ENCODE peak calls at places on chromosomes 1 and 21, in seven cellular contexts. T is left lung, O is K562, J is MM.1S, D is fibroblast of lung, C is uterus, E is heart right ventricle. R is an unnamed sample.

GRCh38 chr21:15804247-15804985 is 74.6 kb downstream of the USP25 start:
- DNase-seq in J (no peak), C (no peak), O (no peak), E (no peak), D (no peak), T (no peak), R (no peak)

GRCh38 chr1:48761986-48762385 is 14.7 kb downstream of the BEND5 start:
- DNase-seq in D (peak; percentile 55), C (no peak), E (no peak), J (no peak), T (no peak), O (no peak), R (no peak)

GRCh38 chr21:34510148-34511142 is 1.6 kb downstream of the KCNE1 start:
- DNase-seq in T (peak; percentile 82), C (peak; percentile 54), O (peak; percentile 69), D (peak; percentile 70), E (peak; percentile 81), J (peak; percentile 74), R (no peak)

GRCh38 chr1:80363689-80364475 is 1357.4 kb upstream of the ADGRL4 start:
- DNase-seq in E (no peak), C (no peak), O (no peak), T (no peak), D (no peak), J (no peak), R (no peak)

GRCh38 chr1:54178296-54179070 is 21.3 kb downstream of the CYB5RL start:
- DNase-seq in C (no peak), O (no peak), D (no peak), E (no peak), J (no peak), T (no peak), R (no peak)

GRCh38 chr1:230713915-230714764 is at the start of gene AGT:
- DNase-seq in C (peak; percentile 64), T (peak; percentile 47), O (no peak), D (peak; percentile 94), E (peak; percentile 84), J (no peak), R (peak; percentile 61)

GRCh38 chr1:115337633-115338456 is at the start of gene NGF:
- DNase-seq in T (peak; percentile 44), J (no peak), C (peak; percentile 80), E (peak; percentile 60), D (peak; percentile 53), O (no peak), R (peak; percentile 44)

GRCh38 chr1:198153103-198153502 is 3.7 kb upstream of the NEK7 start:
- DNase-seq in J (no peak), E (peak; percentile 80), O (no peak), C (no peak), D (peak; percentile 73), T (peak; percentile 45), R (no peak)

GRCh38 chr1:230326971-230327891 is 98.9 kb downstream of the PGBD5 start:
- DNase-seq in E (no peak), J (no peak), D (peak; percentile 23), O (peak; percentile 16), C (no peak), T (no peak), R (no peak)

GRCh38 chr1:7010534-7011200 is 225.4 kb downstream of the CAMTA1 start:
- DNase-seq in C (no peak), J (peak; percentile 14), E (no peak), O (no peak), D (no peak), T (no peak), R (no peak)

GRCh38 chr1:15141933-15142647 is 11.5 kb upstream of the TMEM51 start:
- DNase-seq in C (no peak), E (peak; percentile 54), J (no peak), T (no peak), D (peak; percentile 42), O (no peak), R (peak; percentile 95)

GRCh38 chr21:18387994-18388393 is 15.6 kb downstream of the TMPRSS15 start:
- DNase-seq in O (no peak), C (no peak), J (peak; percentile 27), E (no peak), T (no peak), D (no peak), R (no peak)

GRCh38 chr1:112393634-112393976 is 2.4 kb upstream of the CTTNBP2NL start:
- DNase-seq in E (peak; percentile 78), T (no peak), C (peak; percentile 31), O (no peak), D (peak; percentile 62), J (no peak), R (no peak)

GRCh38 chr1:97508653-97509218 is 412.1 kb downstream of the DPYD start:
- DNase-seq in C (no peak), E (peak; percentile 8), O (no peak), T (no peak), J (no peak), D (no peak), R (no peak)

GRCh38 chr1:63813829-63814277 is 40.0 kb downstream of the ROR1 start:
- DNase-seq in C (peak; percentile 52), E (no peak), O (no peak), T (no peak), J (no peak), D (peak; percentile 64), R (no peak)

GRCh38 chr21:39951183-39952101 is 84.2 kb downstream of the PCP4 start:
- DNase-seq in D (no peak), E (no peak), C (no peak), J (no peak), T (no peak), O (no peak), R (no peak)

GRCh38 chr1:228163004-228163753 is 2.4 kb upstream of the IBA57 start:
- DNase-seq in E (peak; percentile 74), C (peak; percentile 82), D (no peak), T (no peak), J (no peak), O (no peak), R (no peak)

GRCh38 chr1:62437273-62437945 is 560 bp downstream of the USP1 start:
- DNase-seq in E (no peak), T (no peak), D (peak; percentile 23), O (no peak), J (peak; percentile 28), C (no peak), R (peak; percentile 53)

DNA sequence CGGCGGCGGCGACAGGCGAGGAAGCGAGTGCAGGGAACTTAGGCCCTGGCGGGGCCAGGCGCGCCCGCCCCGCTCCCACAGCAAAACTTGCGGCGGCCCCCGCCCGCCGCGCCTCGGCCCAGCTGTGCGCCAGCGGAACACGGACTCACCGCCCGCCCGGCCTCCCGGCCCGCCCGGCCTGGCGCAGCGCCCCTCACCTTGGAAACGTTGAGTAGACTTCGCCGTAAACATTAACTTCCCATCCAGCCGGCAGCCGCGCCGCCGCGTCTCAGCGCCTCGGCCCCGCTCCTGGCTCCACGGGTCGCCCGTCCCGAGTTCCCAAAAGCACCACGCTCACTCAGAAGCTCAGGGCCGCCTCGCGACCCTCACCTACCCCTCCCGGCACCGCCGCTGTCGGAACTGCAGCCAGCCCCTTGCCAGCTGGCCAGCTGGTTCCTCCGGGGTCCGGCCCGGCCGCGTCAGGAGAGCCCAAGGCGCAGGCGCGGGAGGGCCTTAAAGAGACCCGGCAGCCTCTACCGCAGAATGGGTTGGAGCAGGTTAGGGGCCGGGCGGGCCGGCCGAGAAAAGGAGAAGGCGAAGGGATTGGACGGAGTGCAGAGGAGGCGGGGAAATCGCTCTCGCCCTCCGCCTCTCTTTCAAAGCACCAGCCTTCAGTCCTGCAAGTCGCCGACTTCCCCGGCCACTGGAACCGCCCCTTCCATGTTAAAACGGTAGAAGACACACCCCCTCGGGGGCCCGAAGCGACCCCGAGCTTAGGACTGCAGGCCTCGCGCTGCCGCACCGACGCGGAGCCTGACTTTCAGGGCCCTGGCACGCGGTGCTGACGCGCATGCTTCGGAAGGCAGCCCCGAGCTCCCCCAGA is at the start of gene EVI5:
- DNase-seq in T (peak; percentile 96), J (peak; percentile 88), C (peak; percentile 93), O (peak; percentile 96), D (peak; percentile 97), E (peak; percentile 94), R (peak; percentile 81)
- TF ChIP-seq CTCF in T (no peak), J (no peak), C (peak; percentile 24), O (no peak), D (no peak), E (no peak), R (peak; percentile 32)

GRCh38 chr1:19478241-19478780 is 7.0 kb downstream of the CAPZB start:
- DNase-seq in O (no peak), J (no peak), T (no peak), D (no peak), C (no peak), E (no peak), R (no peak)

GRCh38 chr1:19481826-19482398 is 3.4 kb downstream of the CAPZB start:
- DNase-seq in J (no peak), E (no peak), O (no peak), D (no peak), C (no peak), T (no peak), R (no peak)

GRCh38 chr1:19477284-19478240 is 7.8 kb downstream of the CAPZB start:
- DNase-seq in D (no peak), C (no peak), O (no peak), J (no peak), T (no peak), E (no peak), R (no peak)

GRCh38 chr1:19479351-19480120 is 5.8 kb downstream of the CAPZB start:
- DNase-seq in D (no peak), O (peak; percentile 86), C (no peak), E (no peak), T (no peak), J (no peak), R (no peak)

GRCh38 chr1:19480282-19480681 is 5.1 kb downstream of the CAPZB start:
- DNase-seq in D (no peak), T (no peak), O (no peak), J (no peak), E (no peak), C (no peak), R (no peak)
- H3K27ac ChIP-seq in D (no peak overlapping the region), T (peak overlapping the region; percentile 33), O (no peak overlapping the region), J (no peak overlapping the region), E (no peak overlapping the region), C (no peak overlapping the region), R (no peak overlapping the region)

GRCh38 chr1:44827197-44828002 is 15.7 kb downstream of the PTCH2 start:
- DNase-seq in T (peak; percentile 31), O (no peak), D (no peak), C (no peak), E (no peak), J (no peak), R (no peak)
- TF ChIP-seq CTCF in T (no peak), O (peak; percentile 39), D (no peak), C (no peak), E (no peak), J (no peak), R (no peak)

GRCh38 chr1:89721351-89721750 is 88.4 kb downstream of the LRRC8C start:
- DNase-seq in O (peak; percentile 61), C (no peak), T (no peak), E (peak; percentile 33), J (peak; percentile 55), D (peak; percentile 22), R (no peak)

GRCh38 chr1:89723144-89723543 is 90.2 kb downstream of the LRRC8C start:
- DNase-seq in D (no peak), J (no peak), O (no peak), E (no peak), T (no peak), C (no peak), R (no peak)

GRCh38 chr1:89715677-89716076 is 82.8 kb downstream of the LRRC8C start:
- DNase-seq in E (no peak), J (no peak), C (no peak), T (no peak), O (no peak), D (no peak), R (no peak)

GRCh38 chr1:89720839-89721238 is 87.9 kb downstream of the LRRC8C start:
- DNase-seq in D (no peak), O (no peak), J (no peak), C (no peak), E (no peak), T (no peak), R (no peak)

GRCh38 chr1:89719502-89720306 is 86.8 kb downstream of the LRRC8C start:
- DNase-seq in E (no peak), D (peak; percentile 67), T (no peak), J (peak; percentile 85), O (peak; percentile 34), C (no peak), R (no peak)
- H3K27ac ChIP-seq in E (no peak overlapping the region), D (peak overlapping the region; percentile 31), T (peak overlapping the region; percentile 77), J (peak overlapping the region; percentile 85), O (peak overlapping the region; percentile 47), C (no peak overlapping the region), R (peak overlapping the region; percentile 11)

R was measured in dorsolateral prefrontal cortex.